ENCODE peak calls at places on chromosomes 1 and 21, in five cellular contexts. Y is aorta, H is heart left ventricle, X is Peyer's patch, U is right lobe of liver. M is an unnamed sample. For H3K4me1, the result is how much of the 10 kb centered on the place peaks cover.

GRCh38 chr1:107830075-107830474 is 134.9 kb downstream of the VAV3 start:
- DNase-seq in Y (no peak), H (no peak), X (no peak), U (no peak), M (no peak)

GRCh38 chr1:8357329-8358101 is 39.6 kb downstream of the SLC45A1 start:
- DNase-seq in Y (no peak), H (peak), X (no peak), U (no peak), M (peak)

GRCh38 chr1:202571719-202572339 is 138.4 kb downstream of the SYT2 start:
- DNase-seq in Y (no peak), H (no peak), X (no peak), U (no peak), M (no peak)

GRCh38 chr1:226632922-226633351 is 84.4 kb downstream of the STUM start:
- DNase-seq in Y (peak), H (no peak), X (peak), U (no peak), M (peak)

GRCh38 chr1:78388275-78388674 is 102.5 kb upstream of the PTGFR start:
- DNase-seq in Y (no peak), H (no peak), X (no peak), U (no peak), M (no peak)

GRCh38 chr1:93352376-93352775 is 6.7 kb downstream of the DR1 start:
- DNase-seq in Y (no peak), H (no peak), X (no peak), U (no peak), M (no peak)

GRCh38 chr1:180040034-180040433 is 85.4 kb downstream of the CEP350 start:
- DNase-seq in Y (no peak), H (no peak), X (no peak), U (no peak), M (no peak)

GRCh38 chr1:217524787-217525520 is 105.9 kb downstream of the GPATCH2 start:
- DNase-seq in Y (no peak), H (no peak), X (no peak), U (no peak), M (no peak)

GRCh38 chr21:14686466-14687276 is 140.6 kb upstream of the SAMSN1 start:
- DNase-seq in Y (no peak), H (no peak), X (peak), U (no peak), M (no peak)

GRCh38 chr21:45872902-45873301 is 108.7 kb upstream of the COL6A1 start:
- DNase-seq in Y (peak), H (no peak), X (no peak), U (peak), M (no peak)

GRCh38 chr1:231037585-231038517 is 2.2 kb downstream of the FAM89A start:
- DNase-seq in Y (no peak), H (no peak), X (no peak), U (no peak), M (no peak)

GRCh38 chr21:32185726-32186125 is 93.1 kb downstream of the MIS18A start:
- DNase-seq in Y (no peak), H (no peak), X (no peak), U (no peak), M (no peak)

GRCh38 chr1:206734499-206735142 is 36.0 kb upstream of the IL19 start:
- DNase-seq in Y (peak), H (no peak), X (peak), U (no peak), M (peak)

GRCh38 chr21:46118871-46119564 is 21.1 kb downstream of the COL6A2 start:
- DNase-seq in Y (peak), H (peak), X (no peak), U (peak), M (peak)

GRCh38 chr1:31931241-31932225 is 6.6 kb downstream of the PTP4A2 start:
- DNase-seq in Y (no peak), H (no peak), X (no peak), U (no peak), M (no peak)

GRCh38 chr1:204319027-204319426 is 40.7 kb downstream of the PLEKHA6 start:
- DNase-seq in Y (no peak), H (no peak), X (no peak), U (no peak), M (no peak)

GRCh38 chr1:119101563-119101962 is 38.9 kb downstream of the WARS2 start:
- DNase-seq in Y (no peak), H (no peak), X (no peak), U (no peak), M (no peak)

GRCh38 chr1:105172803-105173202 is 1423.1 kb downstream of the AMY1C start:
- DNase-seq in Y (no peak), H (peak), X (no peak), U (no peak), M (no peak)

GRCh38 chr1:100539836-100540536 is 2.0 kb downstream of the GPR88 start:
- DNase-seq in Y (peak), H (peak), X (no peak), U (peak), M (peak)

GRCh38 chr1:24096009-24096736 is 15.8 kb downstream of the MYOM3 start:
- DNase-seq in Y (no peak), H (peak), X (no peak), U (no peak), M (peak)

GRCh38 chr1:32351859-32352745 is 10.2 kb downstream of the FAM229A start:
- DNase-seq in Y (no peak), H (peak), X (no peak), U (peak), M (peak)

GRCh38 chr21:36350282-36350910 is 30.4 kb downstream of the MORC3 start:
- DNase-seq in Y (no peak), H (no peak), X (no peak), U (no peak), M (no peak)

GRCh38 chr1:21379571-21379970 is 60.4 kb upstream of the NBPF3 start:
- DNase-seq in Y (no peak), H (no peak), X (no peak), U (no peak), M (no peak)

GRCh38 chr1:180033387-180033786 is 78.8 kb downstream of the CEP350 start:
- DNase-seq in Y (no peak), H (no peak), X (no peak), U (no peak), M (no peak)

GRCh38 chr21:29366532-29366931 is 67.8 kb downstream of the BACH1 start:
- DNase-seq in Y (no peak), H (no peak), X (no peak), U (no peak), M (no peak)

GRCh38 chr1:213055087-213055591 is 4.1 kb downstream of the RPS6KC1 start:
- DNase-seq in Y (no peak), H (no peak), X (no peak), U (no peak), M (no peak)

GRCh38 chr1:239976130-239976968 is 115.3 kb upstream of the FMN2 start:
- DNase-seq in Y (no peak), H (peak), X (no peak), U (peak), M (no peak)

GRCh38 chr1:54153548-54154439 is 994 bp upstream of the CDCP2 start:
- DNase-seq in Y (peak), H (peak), X (no peak), U (peak), M (peak)

GRCh38 chr1:178864326-178864725 is 6.6 kb downstream of the ANGPTL1 start:
- DNase-seq in Y (no peak), H (no peak), X (no peak), U (no peak), M (no peak)

GRCh38 chr1:225319951-225320350 is 107.9 kb downstream of the LBR start:
- DNase-seq in Y (no peak), H (no peak), X (no peak), U (no peak), M (no peak)

GRCh38 chr21:40271169-40271568 is 403.9 kb downstream of the PCP4 start:
- DNase-seq in Y (no peak), H (no peak), X (no peak), U (no peak), M (no peak)

GRCh38 chr21:25885880-25886279 is 151.1 kb downstream of the GABPA start:
- DNase-seq in Y (no peak), H (no peak), X (no peak), U (no peak), M (no peak)

GRCh38 chr21:25888711-25889110 is 153.9 kb downstream of the GABPA start:
- DNase-seq in Y (no peak), H (no peak), X (no peak), U (no peak), M (no peak)

GRCh38 chr21:25887646-25888321 is 153.0 kb downstream of the GABPA start:
- DNase-seq in Y (no peak), H (no peak), X (no peak), U (no peak), M (no peak)

GRCh38 chr21:25887166-25887565 is 152.4 kb downstream of the GABPA start:
- DNase-seq in Y (no peak), H (no peak), X (no peak), U (no peak), M (no peak)

GRCh38 chr21:25885405-25885804 is 150.6 kb downstream of the GABPA start:
- DNase-seq in Y (no peak), H (no peak), X (no peak), U (no peak), M (no peak)
- H3K4me1 ChIP-seq in Y (under half), H (under half), X (under half), U (under half), M (under half)

DNA sequence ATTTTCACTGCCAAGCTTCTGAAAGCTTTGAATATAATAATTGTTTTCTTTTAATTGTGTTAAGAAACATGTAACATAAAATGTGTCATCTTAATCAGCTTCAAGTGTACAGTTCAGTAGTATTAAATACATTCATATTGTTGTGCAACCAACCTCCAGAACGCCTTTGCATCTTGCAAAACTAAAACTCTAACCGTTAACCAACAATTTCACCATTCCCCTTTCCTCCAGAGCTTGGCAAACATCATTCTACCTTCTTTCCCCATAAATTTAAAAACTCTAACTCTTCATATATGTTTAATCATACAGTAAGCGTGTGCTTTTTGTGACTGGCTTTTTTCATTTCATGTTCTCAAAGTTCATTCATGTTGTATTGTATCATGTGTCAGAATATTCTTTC is 2.1 kb downstream of the MNDA start:
- DNase-seq in Y (no peak), H (no peak), X (no peak), U (no peak), M (no peak)
- H3K27ac ChIP-seq in Y (no peak), H (no peak), X (no peak), U (no peak), M (no peak)

GRCh38 chr1:150009604-150010387 is 730 bp downstream of the OTUD7B start:
- DNase-seq in Y (peak), H (peak), X (peak), U (peak), M (peak)

GRCh38 chr1:150003826-150004225 is 6.7 kb downstream of the OTUD7B start:
- DNase-seq in Y (no peak), H (no peak), X (no peak), U (no peak), M (no peak)

GRCh38 chr1:150008699-150009098 is 1.8 kb downstream of the OTUD7B start:
- DNase-seq in Y (no peak), H (no peak), X (no peak), U (no peak), M (no peak)

GRCh38 chr1:150005606-150006005 is 4.9 kb downstream of the OTUD7B start:
- DNase-seq in Y (no peak), H (no peak), X (no peak), U (no peak), M (no peak)

DNA sequence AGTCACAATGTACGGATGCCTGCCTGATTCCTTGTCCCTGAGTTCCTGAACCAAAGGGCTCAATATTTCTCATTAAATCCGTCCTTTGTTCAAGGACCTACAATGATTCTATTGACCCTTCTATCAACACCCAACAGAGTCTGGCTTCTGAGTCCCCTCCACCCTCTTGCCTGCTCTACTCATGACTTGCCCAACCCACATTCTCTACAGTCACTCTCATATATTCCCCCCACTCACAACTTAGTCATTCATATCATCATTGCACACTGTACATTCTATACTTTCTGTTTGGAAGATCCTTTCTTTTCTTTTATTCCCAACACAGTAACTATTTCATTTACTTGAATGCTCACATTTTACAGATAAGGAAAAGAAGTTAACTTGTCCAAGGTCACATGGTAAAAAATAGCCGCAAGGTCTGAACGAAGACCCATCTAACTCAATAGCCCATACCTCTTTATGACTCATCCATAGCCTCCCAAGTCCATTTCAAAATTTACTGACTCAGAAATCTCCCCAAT is 3.6 kb downstream of the OTUD7B start:
- DNase-seq in Y (no peak), H (no peak), X (no peak), U (no peak), M (no peak)
- H3K4me3 ChIP-seq in Y (no peak), H (no peak), X (no peak), U (no peak), M (no peak)

GRCh38 chr1:56563568-56563967 is 15.8 kb downstream of the PLPP3 start:
- DNase-seq in Y (no peak), H (no peak), X (no peak), U (no peak), M (no peak)
- H3K4me1 ChIP-seq in Y (under half), H (half or more), X (under half), U (under half), M (under half)

GRCh38 chr1:19860418-19860817 is 21.8 kb upstream of the OTUD3 start:
- DNase-seq in Y (no peak), H (no peak), X (no peak), U (no peak), M (no peak)
- H3K27ac ChIP-seq in Y (no peak), H (no peak), X (peak), U (no peak), M (no peak)

DNA sequence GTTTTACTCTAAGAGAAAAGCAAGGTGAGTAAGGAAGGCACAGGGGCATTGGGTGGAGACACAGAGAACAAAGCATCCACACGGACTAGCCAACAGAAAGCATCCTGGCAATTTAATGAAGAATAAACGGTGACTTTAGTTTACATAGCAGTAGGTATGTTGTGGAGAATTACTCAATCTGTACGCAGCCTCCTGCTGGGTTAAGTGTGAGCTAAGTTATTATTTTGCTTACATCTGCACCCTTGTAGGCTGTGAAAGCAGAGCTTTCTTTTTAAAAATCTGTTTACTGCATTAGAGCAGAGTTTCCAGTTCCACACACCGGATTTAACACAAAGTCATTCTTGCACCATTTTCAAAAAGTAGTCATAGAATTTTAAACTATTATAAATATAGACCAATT is 144.5 kb downstream of the AKT3 start:
- DNase-seq in Y (no peak), H (no peak), X (no peak), U (no peak), M (no peak)
- H3K4me3 ChIP-seq in Y (no peak), H (no peak), X (no peak), U (no peak), M (no peak)

DNA sequence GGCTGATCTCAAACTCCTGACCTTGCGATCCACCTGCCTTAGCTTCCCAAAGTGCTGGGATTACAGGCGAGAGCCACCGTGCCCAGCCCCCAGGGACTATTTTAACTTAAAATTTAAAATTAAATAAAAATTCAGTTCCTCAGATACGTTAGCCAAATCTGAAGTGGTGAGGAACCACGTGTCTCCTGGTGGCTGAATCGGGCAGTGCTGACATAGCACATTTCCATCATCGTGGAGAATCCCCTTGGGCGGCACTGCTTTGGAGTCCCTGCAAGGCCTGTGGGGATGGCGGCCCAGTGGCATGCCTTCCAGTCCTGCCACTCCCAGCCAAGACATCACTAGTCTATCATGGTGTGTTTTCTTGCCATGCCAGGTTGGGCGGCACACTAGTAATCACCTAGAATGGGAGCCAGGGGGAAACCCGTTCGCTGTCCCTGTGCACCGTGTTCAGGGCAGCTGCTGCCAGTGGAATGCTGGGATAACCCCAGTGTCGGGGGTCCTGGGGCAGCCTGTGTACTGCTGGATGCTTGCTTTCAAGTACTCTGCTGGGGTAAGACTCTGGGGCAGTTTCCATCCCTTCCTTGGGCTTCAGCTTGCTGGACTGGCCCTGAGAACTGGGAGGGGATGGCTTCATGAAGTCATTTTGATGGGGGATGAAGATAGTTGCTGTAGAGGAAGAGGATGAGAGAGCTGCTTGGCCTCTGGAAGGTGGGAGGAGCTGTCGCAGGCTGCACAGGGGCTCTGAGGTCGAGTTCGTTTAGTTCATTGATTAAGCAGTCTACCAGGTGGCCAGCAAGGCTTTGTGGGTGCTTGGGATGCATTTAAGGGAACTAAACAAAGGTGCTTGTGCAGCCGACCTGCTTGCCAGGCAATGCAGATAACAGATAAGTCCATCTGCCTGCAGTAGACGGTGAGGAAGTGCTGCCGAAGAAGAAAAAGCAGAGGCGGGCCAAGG is 4.6 kb downstream of the ZBTB48 start:
- DNase-seq in Y (no peak), H (no peak), X (no peak), U (no peak), M (peak)
- H3K4me1 ChIP-seq in Y (under half), H (under half), X (under half), U (under half), M (under half)

DNA sequence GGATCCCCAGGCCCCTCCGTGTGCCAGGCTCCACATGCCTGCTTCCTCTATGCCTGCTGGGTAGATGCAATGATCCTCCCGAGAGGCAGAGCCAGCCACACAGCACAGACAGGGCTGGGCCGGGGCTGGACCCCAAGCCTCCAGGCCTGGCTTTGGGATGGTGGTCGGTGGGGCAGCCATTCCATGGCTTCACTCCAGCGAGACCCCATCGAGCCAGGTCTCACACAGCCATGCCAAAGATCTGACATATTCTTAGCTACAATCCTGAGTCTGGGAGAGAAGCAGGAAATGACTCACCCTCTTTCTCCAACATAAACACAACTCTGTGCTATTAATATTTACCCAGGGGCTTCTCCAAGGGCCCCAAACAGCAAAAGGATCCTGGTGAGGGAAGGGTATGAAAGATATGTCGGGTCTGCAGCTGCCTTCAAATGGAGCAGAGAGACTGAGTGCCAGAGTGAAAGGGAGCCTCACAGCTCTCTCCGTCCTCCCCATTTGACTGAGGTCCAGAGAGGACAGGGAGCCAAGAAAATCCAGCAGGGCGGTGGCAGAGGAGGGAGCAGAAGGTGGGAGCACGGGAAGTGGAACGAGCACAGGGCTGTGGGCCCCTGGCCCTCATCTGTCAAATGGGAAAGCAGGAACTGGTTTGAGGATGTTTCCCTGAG is 639.5 kb downstream of the MATN1 start:
- DNase-seq in Y (no peak), H (no peak), X (no peak), U (no peak), M (peak)
- H3K27ac ChIP-seq in Y (peak), H (peak), X (peak), U (peak), M (peak)

GRCh38 chr1:205441318-205441633 is 14.6 kb downstream of the BLACAT1 start:
- DNase-seq in Y (no peak), H (no peak), X (no peak), U (no peak), M (no peak)
- H3K4me3 ChIP-seq in Y (no peak), H (no peak), X (peak), U (no peak), M (no peak)

DNA sequence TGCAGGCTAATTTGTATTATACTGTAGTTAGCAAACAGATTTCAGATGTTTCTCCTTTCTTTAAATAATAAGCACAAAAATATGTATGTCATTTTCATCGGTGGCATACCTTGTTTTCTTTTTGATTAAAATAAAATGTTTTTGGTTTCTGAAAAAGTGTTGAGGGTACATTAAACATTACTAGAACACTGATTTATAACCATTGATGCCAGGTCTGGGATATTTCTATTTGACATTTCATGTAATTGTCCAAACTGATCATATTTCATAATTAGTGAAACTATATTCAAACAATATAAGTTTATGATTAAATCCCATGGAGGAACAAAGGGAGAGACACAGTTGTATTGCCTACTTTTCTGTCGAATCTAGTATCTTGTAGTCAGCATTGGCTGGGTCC is 99.7 kb upstream of the ADGRL2 start:
- DNase-seq in Y (no peak), H (no peak), X (no peak), U (no peak), M (no peak)
- H3K4me1 ChIP-seq in Y (under half), H (under half), X (under half), U (under half), M (under half)